ENCODE peak calls at places on chromosome 15, in eight cellular contexts. One of them, this sample, is unnamed.

GRCh38 chr15:80706161-80706560 is 11.1 kb downstream of the ABHD17C start:
- DNase-seq in GM10248: no peak
- DNase-seq in fibroblast of the aortic adventitia: no peak
- DNase-seq in cardiac fibroblast: no peak
- DNase-seq in GM20000: no peak
- DNase-seq in right lobe of liver: no peak
- DNase-seq in heart left ventricle: no peak
- DNase-seq in tibial artery: no peak
- DNase-seq in this sample: no peak

GRCh38 chr15:77015651-77016320 is 20.9 kb downstream of the PSTPIP1 start:
- DNase-seq in tibial artery: no peak
- DNase-seq in fibroblast of the aortic adventitia: no peak
- DNase-seq in heart left ventricle: no peak
- DNase-seq in GM20000: no peak
- DNase-seq in GM10248: no peak
- DNase-seq in right lobe of liver: no peak
- DNase-seq in cardiac fibroblast: no peak
- DNase-seq in this sample: peak; percentile 16

GRCh38 chr15:55907797-55908196 is 85.6 kb downstream of the NEDD4 start:
- DNase-seq in fibroblast of the aortic adventitia: peak; percentile 97
- DNase-seq in GM10248: no peak
- DNase-seq in right lobe of liver: no peak
- DNase-seq in cardiac fibroblast: peak; percentile 99
- DNase-seq in GM20000: no peak
- DNase-seq in heart left ventricle: no peak
- DNase-seq in tibial artery: no peak
- DNase-seq in this sample: no peak

GRCh38 chr15:31214864-31215489 is 111.7 kb upstream of the KLF13 start:
- DNase-seq in GM20000: no peak
- DNase-seq in tibial artery: peak; percentile 92
- DNase-seq in GM10248: no peak
- DNase-seq in fibroblast of the aortic adventitia: peak; percentile 64
- DNase-seq in right lobe of liver: peak; percentile 93
- DNase-seq in heart left ventricle: peak; percentile 49
- DNase-seq in cardiac fibroblast: peak; percentile 48
- DNase-seq in this sample: no peak

GRCh38 chr15:65460948-65461347 is 38.2 kb upstream of the IGDCC4 start:
- DNase-seq in tibial artery: no peak
- DNase-seq in cardiac fibroblast: peak; percentile 22
- DNase-seq in right lobe of liver: no peak
- DNase-seq in heart left ventricle: no peak
- DNase-seq in fibroblast of the aortic adventitia: no peak
- DNase-seq in GM10248: no peak
- DNase-seq in GM20000: no peak
- DNase-seq in this sample: peak; percentile 64

GRCh38 chr15:52236015-52236414 is 44.8 kb upstream of the GNB5 start:
- DNase-seq in heart left ventricle: no peak
- DNase-seq in tibial artery: no peak
- DNase-seq in fibroblast of the aortic adventitia: no peak
- DNase-seq in right lobe of liver: no peak
- DNase-seq in GM20000: no peak
- DNase-seq in GM10248: no peak
- DNase-seq in cardiac fibroblast: no peak
- DNase-seq in this sample: no peak

GRCh38 chr15:99732711-99733267 is 448 bp downstream of the LYSMD4 start:
- DNase-seq in right lobe of liver: no peak
- DNase-seq in fibroblast of the aortic adventitia: no peak
- DNase-seq in tibial artery: no peak
- DNase-seq in heart left ventricle: no peak
- DNase-seq in GM10248: peak; percentile 30
- DNase-seq in cardiac fibroblast: no peak
- DNase-seq in GM20000: peak; percentile 42
- DNase-seq in this sample: peak; percentile 34

GRCh38 chr15:36601952-36602351 is 22.5 kb downstream of the CDIN1 start:
- DNase-seq in heart left ventricle: no peak
- DNase-seq in right lobe of liver: no peak
- DNase-seq in GM20000: no peak
- DNase-seq in cardiac fibroblast: no peak
- DNase-seq in tibial artery: no peak
- DNase-seq in GM10248: no peak
- DNase-seq in fibroblast of the aortic adventitia: no peak
- DNase-seq in this sample: no peak

GRCh38 chr15:100373037-100373896 is 31.5 kb upstream of the ADAMTS17 start:
- DNase-seq in heart left ventricle: no peak
- DNase-seq in cardiac fibroblast: no peak
- DNase-seq in GM10248: no peak
- DNase-seq in right lobe of liver: no peak
- DNase-seq in fibroblast of the aortic adventitia: no peak
- DNase-seq in GM20000: no peak
- DNase-seq in tibial artery: no peak
- DNase-seq in this sample: no peak

GRCh38 chr15:83310521-83311456 is 26.3 kb upstream of the BNC1 start:
- DNase-seq in GM20000: no peak
- DNase-seq in right lobe of liver: no peak
- DNase-seq in GM10248: no peak
- DNase-seq in fibroblast of the aortic adventitia: peak; percentile 31
- DNase-seq in tibial artery: no peak
- DNase-seq in cardiac fibroblast: peak; percentile 63
- DNase-seq in heart left ventricle: no peak
- DNase-seq in this sample: no peak

GRCh38 chr15:31145271-31145911 is 43.9 kb upstream of the TRPM1 start:
- DNase-seq in GM10248: no peak
- DNase-seq in fibroblast of the aortic adventitia: peak; percentile 63
- DNase-seq in right lobe of liver: no peak
- DNase-seq in heart left ventricle: no peak
- DNase-seq in GM20000: no peak
- DNase-seq in cardiac fibroblast: peak; percentile 29
- DNase-seq in tibial artery: no peak
- DNase-seq in this sample: no peak

GRCh38 chr15:78396976-78397375 is 41.0 kb upstream of the IREB2 start:
- DNase-seq in GM20000: no peak
- DNase-seq in tibial artery: no peak
- DNase-seq in heart left ventricle: no peak
- DNase-seq in cardiac fibroblast: peak; percentile 17
- DNase-seq in GM10248: no peak
- DNase-seq in right lobe of liver: peak; percentile 96
- DNase-seq in fibroblast of the aortic adventitia: peak; percentile 71
- DNase-seq in this sample: peak; percentile 8

GRCh38 chr15:58608129-58608590 is 141.3 kb downstream of the ADAM10 start:
- DNase-seq in tibial artery: no peak
- DNase-seq in GM10248: no peak
- DNase-seq in fibroblast of the aortic adventitia: peak; percentile 62
- DNase-seq in right lobe of liver: no peak
- DNase-seq in GM20000: no peak
- DNase-seq in heart left ventricle: no peak
- DNase-seq in cardiac fibroblast: peak; percentile 68
- DNase-seq in this sample: no peak

GRCh38 chr15:56165234-56165633 is 78.4 kb downstream of the RFX7 start:
- DNase-seq in heart left ventricle: no peak
- DNase-seq in GM10248: no peak
- DNase-seq in right lobe of liver: no peak
- DNase-seq in cardiac fibroblast: no peak
- DNase-seq in fibroblast of the aortic adventitia: no peak
- DNase-seq in GM20000: no peak
- DNase-seq in tibial artery: no peak
- DNase-seq in this sample: no peak

GRCh38 chr15:40590635-40591105 is 3.4 kb upstream of the KNL1 start:
- DNase-seq in GM10248: no peak
- DNase-seq in cardiac fibroblast: peak; percentile 7
- DNase-seq in fibroblast of the aortic adventitia: peak; percentile 37
- DNase-seq in right lobe of liver: no peak
- DNase-seq in tibial artery: no peak
- DNase-seq in GM20000: no peak
- DNase-seq in heart left ventricle: no peak
- DNase-seq in this sample: no peak

GRCh38 chr15:59615661-59616060 is 4.1 kb downstream of the GCNT3 start:
- DNase-seq in tibial artery: no peak
- DNase-seq in GM10248: no peak
- DNase-seq in GM20000: no peak
- DNase-seq in cardiac fibroblast: no peak
- DNase-seq in heart left ventricle: no peak
- DNase-seq in right lobe of liver: no peak
- DNase-seq in fibroblast of the aortic adventitia: no peak
- DNase-seq in this sample: no peak

GRCh38 chr15:59622289-59622688 is 10.7 kb downstream of the GCNT3 start:
- DNase-seq in GM20000: peak; percentile 79
- DNase-seq in GM10248: peak; percentile 79
- DNase-seq in heart left ventricle: no peak
- DNase-seq in fibroblast of the aortic adventitia: peak; percentile 56
- DNase-seq in cardiac fibroblast: peak; percentile 78
- DNase-seq in tibial artery: no peak
- DNase-seq in right lobe of liver: no peak
- DNase-seq in this sample: peak; percentile 76

GRCh38 chr15:59611277-59612260 is at the start of gene GCNT3:
- DNase-seq in fibroblast of the aortic adventitia: peak; percentile 49
- DNase-seq in right lobe of liver: no peak
- DNase-seq in cardiac fibroblast: peak; percentile 55
- DNase-seq in GM20000: peak; percentile 53
- DNase-seq in tibial artery: no peak
- DNase-seq in GM10248: peak; percentile 21
- DNase-seq in heart left ventricle: no peak
- DNase-seq in this sample: no peak

GRCh38 chr15:59614153-59614552 is 2.6 kb downstream of the GCNT3 start:
- DNase-seq in tibial artery: no peak
- DNase-seq in heart left ventricle: no peak
- DNase-seq in fibroblast of the aortic adventitia: no peak
- DNase-seq in GM10248: no peak
- DNase-seq in cardiac fibroblast: no peak
- DNase-seq in right lobe of liver: no peak
- DNase-seq in GM20000: no peak
- DNase-seq in this sample: no peak

DNA sequence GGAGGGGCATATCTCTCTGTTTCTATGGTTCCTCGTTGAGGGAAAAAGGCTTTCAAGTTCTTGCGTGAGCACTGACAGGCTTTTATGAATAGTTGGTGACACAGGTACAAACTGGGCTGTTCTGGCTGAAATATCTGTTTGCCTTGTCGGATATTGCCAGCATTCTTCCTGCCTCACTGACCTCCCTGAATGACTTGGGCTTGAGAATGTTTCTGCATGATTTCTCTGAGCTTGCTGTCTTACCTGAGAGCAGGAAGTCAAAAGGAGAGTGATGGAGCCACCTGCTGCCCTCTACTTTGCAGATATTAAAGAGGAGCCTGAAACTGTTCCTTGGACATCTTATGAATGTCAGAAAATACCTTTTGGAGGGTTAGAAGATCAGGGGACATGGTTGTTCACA is 4.8 kb downstream of the GCNT3 start:
- DNase-seq in cardiac fibroblast: no peak
- DNase-seq in GM10248: no peak
- DNase-seq in heart left ventricle: no peak
- DNase-seq in GM20000: no peak
- DNase-seq in right lobe of liver: no peak
- DNase-seq in tibial artery: no peak
- DNase-seq in fibroblast of the aortic adventitia: no peak
- DNase-seq in this sample: no peak
- TF ChIP-seq CTCF in cardiac fibroblast: no peak
- TF ChIP-seq CTCF in GM10248: no peak
- TF ChIP-seq CTCF in heart left ventricle: no peak
- TF ChIP-seq CTCF in GM20000: no peak
- TF ChIP-seq CTCF in right lobe of liver: no peak
- TF ChIP-seq CTCF in tibial artery: no peak
- TF ChIP-seq CTCF in fibroblast of the aortic adventitia: no peak
- TF ChIP-seq CTCF in this sample: no peak

DNA sequence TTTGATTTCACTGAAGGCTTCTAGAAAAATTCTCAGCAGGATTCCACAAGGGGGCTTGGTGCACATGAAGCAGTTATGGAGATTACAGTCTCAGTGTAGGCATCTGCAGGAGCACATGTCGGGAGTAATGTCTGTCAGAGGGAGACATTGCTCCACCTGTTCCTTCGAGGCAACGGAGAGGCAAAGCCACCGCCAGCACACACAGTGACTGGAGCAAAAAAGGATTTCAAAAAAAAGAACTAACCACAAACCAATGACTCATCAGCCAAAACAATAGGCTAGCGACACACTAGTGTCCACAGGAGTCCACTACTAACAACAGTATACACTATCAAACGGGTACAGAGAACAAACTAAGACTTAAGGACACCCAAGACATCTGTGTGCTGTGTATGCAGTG is 68.9 kb downstream of the NPTN start:
- DNase-seq in GM20000: no peak
- DNase-seq in GM10248: no peak
- DNase-seq in heart left ventricle: no peak
- DNase-seq in fibroblast of the aortic adventitia: peak; percentile 59
- DNase-seq in tibial artery: no peak
- DNase-seq in cardiac fibroblast: peak; percentile 80
- DNase-seq in right lobe of liver: no peak
- DNase-seq in this sample: no peak
- TF ChIP-seq CTCF in GM20000: no peak
- TF ChIP-seq CTCF in GM10248: no peak
- TF ChIP-seq CTCF in heart left ventricle: no peak
- TF ChIP-seq CTCF in fibroblast of the aortic adventitia: peak; percentile 35
- TF ChIP-seq CTCF in tibial artery: no peak
- TF ChIP-seq CTCF in cardiac fibroblast: peak; percentile 6
- TF ChIP-seq CTCF in right lobe of liver: no peak
- TF ChIP-seq CTCF in this sample: no peak

GRCh38 chr15:22838292-22839042 is at the start of gene NIPA2:
- DNase-seq in GM20000: peak; percentile 96
- DNase-seq in GM10248: peak; percentile 97
- DNase-seq in tibial artery: peak; percentile 99
- DNase-seq in fibroblast of the aortic adventitia: peak; percentile 98
- DNase-seq in cardiac fibroblast: peak; percentile 99
- DNase-seq in right lobe of liver: peak; percentile 99
- DNase-seq in heart left ventricle: peak; percentile 99
- DNase-seq in this sample: peak; percentile 97
- TF ChIP-seq CTCF in GM20000: no peak
- TF ChIP-seq CTCF in GM10248: no peak
- TF ChIP-seq CTCF in tibial artery: no peak
- TF ChIP-seq CTCF in fibroblast of the aortic adventitia: no peak
- TF ChIP-seq CTCF in cardiac fibroblast: no peak
- TF ChIP-seq CTCF in right lobe of liver: peak; percentile 8
- TF ChIP-seq CTCF in heart left ventricle: no peak
- TF ChIP-seq CTCF in this sample: no peak

GRCh38 chr15:72585025-72585424 is 69.5 kb upstream of the GOLGA6B start:
- DNase-seq in cardiac fibroblast: no peak
- DNase-seq in GM10248: no peak
- DNase-seq in right lobe of liver: no peak
- DNase-seq in fibroblast of the aortic adventitia: no peak
- DNase-seq in GM20000: no peak
- DNase-seq in heart left ventricle: no peak
- DNase-seq in tibial artery: no peak
- DNase-seq in this sample: no peak

GRCh38 chr15:72588096-72588495 is 66.4 kb upstream of the GOLGA6B start:
- DNase-seq in right lobe of liver: no peak
- DNase-seq in fibroblast of the aortic adventitia: no peak
- DNase-seq in GM20000: no peak
- DNase-seq in tibial artery: no peak
- DNase-seq in GM10248: no peak
- DNase-seq in heart left ventricle: no peak
- DNase-seq in cardiac fibroblast: no peak
- DNase-seq in this sample: no peak

GRCh38 chr15:72590427-72590826 is 64.1 kb upstream of the GOLGA6B start:
- DNase-seq in GM20000: no peak
- DNase-seq in right lobe of liver: no peak
- DNase-seq in cardiac fibroblast: no peak
- DNase-seq in GM10248: no peak
- DNase-seq in tibial artery: no peak
- DNase-seq in fibroblast of the aortic adventitia: no peak
- DNase-seq in heart left ventricle: no peak
- DNase-seq in this sample: no peak

GRCh38 chr15:72584006-72584405 is 70.5 kb upstream of the GOLGA6B start:
- DNase-seq in fibroblast of the aortic adventitia: no peak
- DNase-seq in right lobe of liver: no peak
- DNase-seq in GM10248: no peak
- DNase-seq in tibial artery: no peak
- DNase-seq in GM20000: no peak
- DNase-seq in cardiac fibroblast: no peak
- DNase-seq in heart left ventricle: no peak
- DNase-seq in this sample: no peak

GRCh38 chr15:72585659-72586058 is 68.8 kb upstream of the GOLGA6B start:
- DNase-seq in GM20000: no peak
- DNase-seq in fibroblast of the aortic adventitia: peak; percentile 41
- DNase-seq in right lobe of liver: no peak
- DNase-seq in tibial artery: no peak
- DNase-seq in cardiac fibroblast: peak; percentile 50
- DNase-seq in heart left ventricle: no peak
- DNase-seq in GM10248: no peak
- DNase-seq in this sample: no peak
- TF ChIP-seq CTCF in GM20000: no peak
- TF ChIP-seq CTCF in fibroblast of the aortic adventitia: peak; percentile 40
- TF ChIP-seq CTCF in right lobe of liver: no peak
- TF ChIP-seq CTCF in tibial artery: no peak
- TF ChIP-seq CTCF in cardiac fibroblast: peak; percentile 37
- TF ChIP-seq CTCF in heart left ventricle: no peak
- TF ChIP-seq CTCF in GM10248: peak; percentile 22
- TF ChIP-seq CTCF in this sample: no peak